ENCODE peak calls at places on chromosome 18, in four cellular contexts. One of them, this sample, is unnamed.

GRCh38 chr18:50231621-50232020 is 34.7 kb downstream of the CFAP53 start:
- DNase-seq in K562: no peak
- DNase-seq in IMR-90: no peak
- DNase-seq in endothelial cell of umbilical vein: no peak
- DNase-seq in this sample: peak; percentile 11

GRCh38 chr18:41906528-41907256 is 48.3 kb upstream of the PIK3C3 start:
- DNase-seq in K562: peak; percentile 53
- DNase-seq in IMR-90: peak; percentile 69
- DNase-seq in endothelial cell of umbilical vein: peak; percentile 47
- DNase-seq in this sample: peak; percentile 21

GRCh38 chr18:47316924-47317323 is 65.5 kb upstream of the SKOR2 start:
- DNase-seq in K562: no peak
- DNase-seq in IMR-90: no peak
- DNase-seq in endothelial cell of umbilical vein: no peak
- DNase-seq in this sample: no peak

GRCh38 chr18:1487457-1487856 is 582.8 kb downstream of the ADCYAP1 start:
- DNase-seq in K562: no peak
- DNase-seq in IMR-90: no peak
- DNase-seq in endothelial cell of umbilical vein: no peak
- DNase-seq in this sample: no peak

GRCh38 chr18:35515460-35516130 is 17.8 kb upstream of the INO80C start:
- DNase-seq in K562: no peak
- DNase-seq in IMR-90: no peak
- DNase-seq in endothelial cell of umbilical vein: no peak
- DNase-seq in this sample: no peak

GRCh38 chr18:48024891-48025660 is 94.6 kb upstream of the SMAD2 start:
- DNase-seq in K562: no peak
- DNase-seq in IMR-90: no peak
- DNase-seq in endothelial cell of umbilical vein: no peak
- DNase-seq in this sample: no peak

GRCh38 chr18:48663931-48664847 is 125.4 kb downstream of the CTIF start:
- DNase-seq in K562: peak; percentile 70
- DNase-seq in IMR-90: peak; percentile 36
- DNase-seq in endothelial cell of umbilical vein: peak; percentile 57
- DNase-seq in this sample: peak; percentile 9

GRCh38 chr18:57026316-57026715 is 120.6 kb upstream of the BOD1L2 start:
- DNase-seq in K562: no peak
- DNase-seq in IMR-90: peak; percentile 28
- DNase-seq in endothelial cell of umbilical vein: no peak
- DNase-seq in this sample: no peak

GRCh38 chr18:33146009-33146408 is 294.5 kb downstream of the CCDC178 start:
- DNase-seq in K562: no peak
- DNase-seq in IMR-90: no peak
- DNase-seq in endothelial cell of umbilical vein: no peak
- DNase-seq in this sample: no peak

GRCh38 chr18:1578505-1578904 is 673.8 kb downstream of the ADCYAP1 start:
- DNase-seq in K562: no peak
- DNase-seq in IMR-90: no peak
- DNase-seq in endothelial cell of umbilical vein: no peak
- DNase-seq in this sample: no peak

GRCh38 chr18:50955246-50955645 is 12.6 kb upstream of the ELAC1 start:
- DNase-seq in K562: no peak
- DNase-seq in IMR-90: no peak
- DNase-seq in endothelial cell of umbilical vein: no peak
- DNase-seq in this sample: no peak

GRCh38 chr18:51668101-51668500 is 470.6 kb upstream of the MEX3C start:
- DNase-seq in K562: peak; percentile 49
- DNase-seq in IMR-90: peak; percentile 4
- DNase-seq in endothelial cell of umbilical vein: peak; percentile 2
- DNase-seq in this sample: peak; percentile 13

GRCh38 chr18:5582849-5583667 is 39.3 kb upstream of the EPB41L3 start:
- DNase-seq in K562: no peak
- DNase-seq in IMR-90: peak; percentile 62
- DNase-seq in endothelial cell of umbilical vein: peak; percentile 90
- DNase-seq in this sample: no peak

GRCh38 chr18:56945171-56945863 is 201.6 kb upstream of the BOD1L2 start:
- DNase-seq in K562: no peak
- DNase-seq in IMR-90: peak; percentile 45
- DNase-seq in endothelial cell of umbilical vein: no peak
- DNase-seq in this sample: no peak

GRCh38 chr18:48629730-48630324 is 91.0 kb downstream of the CTIF start:
- DNase-seq in K562: no peak
- DNase-seq in IMR-90: peak; percentile 100
- DNase-seq in endothelial cell of umbilical vein: peak; percentile 49
- DNase-seq in this sample: no peak

GRCh38 chr18:42157420-42157819 is 202.4 kb downstream of the PIK3C3 start:
- DNase-seq in K562: no peak
- DNase-seq in IMR-90: no peak
- DNase-seq in endothelial cell of umbilical vein: no peak
- DNase-seq in this sample: no peak

GRCh38 chr18:49967171-49967570 is 153.8 kb upstream of the ACAA2 start:
- DNase-seq in K562: no peak
- DNase-seq in IMR-90: no peak
- DNase-seq in endothelial cell of umbilical vein: no peak
- DNase-seq in this sample: no peak

GRCh38 chr18:73355076-73355475 is 487.3 kb upstream of the NETO1 start:
- DNase-seq in K562: no peak
- DNase-seq in IMR-90: peak; percentile 15
- DNase-seq in endothelial cell of umbilical vein: no peak
- DNase-seq in this sample: no peak

GRCh38 chr18:57910817-57911216 is 107.7 kb upstream of the ATP8B1 start:
- DNase-seq in K562: peak; percentile 47
- DNase-seq in IMR-90: no peak
- DNase-seq in endothelial cell of umbilical vein: no peak
- DNase-seq in this sample: no peak

GRCh38 chr18:12087483-12087960 is 6.1 kb upstream of the ANKRD62 start:
- DNase-seq in K562: no peak
- DNase-seq in IMR-90: no peak
- DNase-seq in endothelial cell of umbilical vein: no peak
- DNase-seq in this sample: no peak

GRCh38 chr18:42018831-42019230 is 63.8 kb downstream of the PIK3C3 start:
- DNase-seq in K562: no peak
- DNase-seq in IMR-90: no peak
- DNase-seq in endothelial cell of umbilical vein: no peak
- DNase-seq in this sample: no peak

GRCh38 chr18:11146947-11147345 is 2.4 kb downstream of the PIEZO2 start:
- DNase-seq in K562: no peak
- DNase-seq in IMR-90: no peak
- DNase-seq in endothelial cell of umbilical vein: no peak
- DNase-seq in this sample: no peak

GRCh38 chr18:32472841-32473240 is 2.2 kb upstream of the GAREM1 start:
- DNase-seq in K562: no peak
- DNase-seq in IMR-90: no peak
- DNase-seq in endothelial cell of umbilical vein: no peak
- DNase-seq in this sample: no peak

GRCh38 chr18:28875059-28875458 is 698.1 kb upstream of the CDH2 start:
- DNase-seq in K562: no peak
- DNase-seq in IMR-90: no peak
- DNase-seq in endothelial cell of umbilical vein: no peak
- DNase-seq in this sample: no peak

GRCh38 chr18:64165906-64166305 is 17.0 kb upstream of the LINC00305 start:
- DNase-seq in K562: no peak
- DNase-seq in IMR-90: no peak
- DNase-seq in endothelial cell of umbilical vein: no peak
- DNase-seq in this sample: no peak

GRCh38 chr18:54209471-54210180 is 14.8 kb downstream of the MBD2 start:
- DNase-seq in K562: no peak
- DNase-seq in IMR-90: peak; percentile 15
- DNase-seq in endothelial cell of umbilical vein: no peak
- DNase-seq in this sample: no peak

GRCh38 chr18:6543330-6543908 is 128.7 kb upstream of the L3MBTL4 start:
- DNase-seq in K562: no peak
- DNase-seq in IMR-90: peak; percentile 55
- DNase-seq in endothelial cell of umbilical vein: peak; percentile 60
- DNase-seq in this sample: no peak

GRCh38 chr18:67478249-67478648 is 38.3 kb downstream of the DSEL start:
- DNase-seq in K562: no peak
- DNase-seq in IMR-90: no peak
- DNase-seq in endothelial cell of umbilical vein: no peak
- DNase-seq in this sample: no peak

GRCh38 chr18:70422061-70422965 is 133.5 kb downstream of the SOCS6 start:
- DNase-seq in K562: no peak
- DNase-seq in IMR-90: peak; percentile 93
- DNase-seq in endothelial cell of umbilical vein: peak; percentile 99
- DNase-seq in this sample: peak; percentile 64

GRCh38 chr18:14949800-14950415 is 201.9 kb downstream of the ANKRD30B start:
- DNase-seq in K562: no peak
- DNase-seq in IMR-90: no peak
- DNase-seq in endothelial cell of umbilical vein: no peak
- DNase-seq in this sample: no peak

GRCh38 chr18:33232318-33232626 is 208.2 kb downstream of the CCDC178 start:
- DNase-seq in K562: no peak
- DNase-seq in IMR-90: no peak
- DNase-seq in endothelial cell of umbilical vein: no peak
- DNase-seq in this sample: no peak

GRCh38 chr18:52007109-52007508 is 332.9 kb upstream of the DCC start:
- DNase-seq in K562: no peak
- DNase-seq in IMR-90: no peak
- DNase-seq in endothelial cell of umbilical vein: no peak
- DNase-seq in this sample: no peak

DNA sequence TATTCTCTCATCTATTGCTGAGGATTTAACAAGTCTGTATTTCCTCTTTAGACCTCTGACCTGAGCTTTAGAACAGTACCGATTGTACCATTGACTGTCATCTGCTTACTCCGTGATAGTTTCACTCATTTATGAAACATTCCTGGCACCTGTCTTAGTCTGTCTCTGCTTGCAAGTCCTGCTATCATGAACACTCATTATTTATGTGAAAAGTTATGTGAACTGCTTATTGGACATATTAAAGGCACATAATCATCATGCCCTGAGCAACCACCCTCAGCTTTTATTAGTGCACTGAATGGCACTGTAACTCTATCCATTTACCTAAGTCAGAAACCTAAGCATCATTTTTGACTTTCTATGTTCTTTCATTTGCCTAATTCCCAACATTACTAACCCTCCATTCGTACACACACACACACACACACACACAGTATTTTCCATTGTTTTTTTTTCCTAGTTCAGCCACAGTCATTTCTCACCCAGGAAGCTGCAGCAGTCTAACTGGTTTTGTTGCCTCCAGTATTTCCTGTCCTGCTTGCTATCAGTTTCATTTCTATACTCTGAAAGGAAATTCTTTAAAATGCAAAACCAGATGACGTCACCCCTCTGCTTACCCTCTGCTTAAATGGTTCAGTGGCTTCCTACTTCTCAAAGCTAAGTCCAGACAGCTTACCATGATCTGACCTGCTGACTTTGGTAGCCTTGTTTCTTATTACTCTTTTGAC is 146.1 kb downstream of the HAUS1 start:
- DNase-seq in K562: no peak
- DNase-seq in IMR-90: peak; percentile 92
- DNase-seq in endothelial cell of umbilical vein: peak; percentile 76
- DNase-seq in this sample: peak; percentile 54
- H3K4me1 ChIP-seq in K562: peaks cover 6% of the 10 kb centered on the region
- H3K4me1 ChIP-seq in IMR-90: peaks cover 8% of the 10 kb centered on the region
- H3K4me1 ChIP-seq in endothelial cell of umbilical vein: peaks cover 15% of the 10 kb centered on the region
- H3K4me1 ChIP-seq in this sample: peaks cover 37% of the 10 kb centered on the region

DNA sequence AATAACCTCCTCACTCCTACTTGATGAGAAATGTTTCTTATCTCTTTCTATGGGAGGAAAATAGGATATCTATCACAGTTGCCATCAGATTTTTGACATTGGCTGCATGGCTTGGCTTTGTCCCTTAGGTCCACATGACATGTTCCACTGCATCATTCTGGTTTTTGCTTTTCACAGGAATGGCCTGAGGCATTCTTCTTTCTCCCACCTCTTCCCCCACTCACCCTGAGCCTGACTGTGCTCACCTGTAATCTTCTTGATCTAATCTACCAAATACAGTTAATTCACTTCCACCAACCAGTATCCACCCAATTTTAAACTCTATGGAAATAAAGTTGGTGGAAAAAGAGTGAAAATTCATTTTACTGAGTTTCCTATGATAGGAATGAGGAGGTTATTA is 763.5 kb upstream of the CELF4 start:
- DNase-seq in K562: no peak
- DNase-seq in IMR-90: no peak
- DNase-seq in endothelial cell of umbilical vein: no peak
- DNase-seq in this sample: no peak
- H3K9me1 ChIP-seq in K562: no peaks in the 10 kb centered on the region
- H3K9me1 ChIP-seq in IMR-90: no peaks in the 10 kb centered on the region
- H3K9me1 ChIP-seq in endothelial cell of umbilical vein: no peaks in the 10 kb centered on the region
- H3K9me1 ChIP-seq in this sample: no peaks in the 10 kb centered on the region

GRCh38 chr18:24397694-24398365 is at the start of gene OSBPL1A:
- DNase-seq in K562: peak; percentile 92
- DNase-seq in IMR-90: peak; percentile 85
- DNase-seq in endothelial cell of umbilical vein: peak; percentile 95
- DNase-seq in this sample: peak; percentile 64

GRCh38 chr18:24395049-24395780 is 2.4 kb downstream of the OSBPL1A start:
- DNase-seq in K562: no peak
- DNase-seq in IMR-90: peak; percentile 51
- DNase-seq in endothelial cell of umbilical vein: no peak
- DNase-seq in this sample: no peak

GRCh38 chr18:24397131-24397693 is 412 bp downstream of the OSBPL1A start:
- DNase-seq in K562: no peak
- DNase-seq in IMR-90: peak; percentile 78
- DNase-seq in endothelial cell of umbilical vein: peak; percentile 86
- DNase-seq in this sample: no peak

GRCh38 chr18:24398515-24398914 is 891 bp upstream of the OSBPL1A start:
- DNase-seq in K562: no peak
- DNase-seq in IMR-90: peak; percentile 46
- DNase-seq in endothelial cell of umbilical vein: no peak
- DNase-seq in this sample: no peak

GRCh38 chr18:24396082-24396623 is 1.5 kb downstream of the OSBPL1A start:
- DNase-seq in K562: no peak
- DNase-seq in IMR-90: peak; percentile 26
- DNase-seq in endothelial cell of umbilical vein: no peak
- DNase-seq in this sample: no peak
- H3K4me1 ChIP-seq in K562: no peaks in the 10 kb centered on the region
- H3K4me1 ChIP-seq in IMR-90: peaks cover 2% of the 10 kb centered on the region
- H3K4me1 ChIP-seq in endothelial cell of umbilical vein: peaks cover 10% of the 10 kb centered on the region
- H3K4me1 ChIP-seq in this sample: peaks cover 26% of the 10 kb centered on the region

DNA sequence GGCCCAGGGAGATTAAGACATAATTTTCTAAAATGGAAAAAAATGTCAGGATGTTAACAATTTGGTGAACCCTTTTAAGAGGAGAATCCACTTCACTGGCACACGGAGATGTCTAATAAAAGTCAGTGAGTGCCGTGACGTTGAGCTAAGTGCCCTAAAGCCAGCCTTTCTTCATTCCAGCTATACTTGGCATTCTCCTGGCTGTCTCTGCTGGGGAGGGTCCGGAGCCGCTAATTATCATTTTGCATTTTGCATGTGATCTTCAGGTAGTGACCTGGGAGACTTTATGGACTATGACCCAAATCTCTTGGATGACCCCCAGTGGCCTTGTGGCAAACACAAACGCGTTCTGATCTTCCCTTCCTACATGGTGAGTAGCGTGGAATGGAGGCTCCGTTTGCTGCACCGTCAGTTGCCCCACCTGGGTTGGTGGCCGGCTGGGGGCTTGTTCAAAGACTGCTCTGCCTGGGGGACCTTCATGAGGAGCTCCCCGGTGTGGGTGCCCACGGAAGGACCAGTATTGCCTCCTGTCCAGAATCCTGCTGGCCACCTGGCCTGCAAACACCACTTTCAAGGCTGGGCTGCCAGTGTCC is 101.7 kb downstream of the CABLES1 start:
- DNase-seq in K562: no peak
- DNase-seq in IMR-90: no peak
- DNase-seq in endothelial cell of umbilical vein: no peak
- DNase-seq in this sample: no peak
- H3K9me1 ChIP-seq in K562: no peaks in the 10 kb centered on the region
- H3K9me1 ChIP-seq in IMR-90: peaks cover 9% of the 10 kb centered on the region
- H3K9me1 ChIP-seq in endothelial cell of umbilical vein: no peaks in the 10 kb centered on the region
- H3K9me1 ChIP-seq in this sample: no peaks in the 10 kb centered on the region